ENCODE peak calls at places on chromosomes 3 and 15, in four cellular contexts. G, Q, A and V are unnamed samples.

GRCh38 chr15:89141885-89142284 is 53.6 kb downstream of the ABHD2 start:
- DNase-seq in G (no peak), Q (no peak), A (no peak), V (no peak)

GRCh38 chr15:78726870-78727551 is 84.3 kb downstream of the ADAMTS7 start:
- DNase-seq in G (no peak), Q (no peak), A (peak), V (no peak)

GRCh38 chr3:105938101-105938500 is 69.3 kb upstream of the CBLB start:
- DNase-seq in G (no peak), Q (no peak), A (no peak), V (no peak)

GRCh38 chr15:63381301-63382192 is at the start of gene CA12:
- DNase-seq in G (no peak), Q (peak), A (peak), V (peak)

GRCh38 chr15:36370735-36371115 is 208.7 kb upstream of the CDIN1 start:
- DNase-seq in G (no peak), Q (no peak), A (no peak), V (no peak)

GRCh38 chr3:184011230-184011876 is 6.3 kb downstream of the ABCC5 start:
- DNase-seq in G (no peak), Q (no peak), A (no peak), V (no peak)

GRCh38 chr3:58627580-58627894 is 39.0 kb downstream of the FAM3D start:
- DNase-seq in G (no peak), Q (no peak), A (no peak), V (no peak)

GRCh38 chr3:195897081-195897852 is 11.1 kb downstream of the TNK2 start:
- DNase-seq in G (no peak), Q (no peak), A (no peak), V (peak)

GRCh38 chr3:113953677-113954076 is 5.9 kb downstream of the ZDHHC23 start:
- DNase-seq in G (no peak), Q (no peak), A (no peak), V (no peak)

GRCh38 chr15:57198654-57199241 is 177.6 kb upstream of the CGNL1 start:
- DNase-seq in G (no peak), Q (no peak), A (peak), V (no peak)

GRCh38 chr15:51634591-51635198 is 12.1 kb upstream of the DMXL2 start:
- DNase-seq in G (no peak), Q (no peak), A (no peak), V (no peak)

GRCh38 chr3:28328188-28329151 is 20.1 kb upstream of the ZCWPW2 start:
- DNase-seq in G (no peak), Q (no peak), A (no peak), V (no peak)

GRCh38 chr3:111828506-111828905 is 30.6 kb upstream of the PHLDB2 start:
- DNase-seq in G (no peak), Q (no peak), A (no peak), V (no peak)

GRCh38 chr3:50230833-50231125 is 5.2 kb upstream of the GNAI2 start:
- DNase-seq in G (no peak), Q (no peak), A (no peak), V (no peak)

GRCh38 chr3:53531749-53532148 is 37.3 kb downstream of the CACNA1D start:
- DNase-seq in G (no peak), Q (no peak), A (no peak), V (no peak)

GRCh38 chr3:78201066-78201465 is 1161.2 kb downstream of the ROBO2 start:
- DNase-seq in G (no peak), Q (no peak), A (no peak), V (no peak)

GRCh38 chr3:19937459-19938362 is 3.7 kb upstream of the EFHB start:
- DNase-seq in G (no peak), Q (no peak), A (no peak), V (no peak)

GRCh38 chr3:34872406-34872805 is 766.9 kb upstream of the ARPP21 start:
- DNase-seq in G (no peak), Q (no peak), A (no peak), V (no peak)

GRCh38 chr3:148723591-148723990 is 25.9 kb downstream of the AGTR1 start:
- DNase-seq in G (no peak), Q (no peak), A (no peak), V (no peak)

GRCh38 chr3:64352596-64352989 is 127.3 kb upstream of the PRICKLE2 start:
- DNase-seq in G (no peak), Q (no peak), A (no peak), V (no peak)

GRCh38 chr3:140388525-140388924 is 289.3 kb upstream of the TRIM42 start:
- DNase-seq in G (no peak), Q (no peak), A (no peak), V (no peak)

GRCh38 chr3:111735271-111735758 is 123.8 kb upstream of the PHLDB2 start:
- DNase-seq in G (no peak), Q (no peak), A (no peak), V (no peak)

GRCh38 chr15:29734917-29735572 is 87.2 kb downstream of the TJP1 start:
- DNase-seq in G (no peak), Q (no peak), A (no peak), V (no peak)

GRCh38 chr3:27080126-27080525 is 289.1 kb downstream of the NEK10 start:
- DNase-seq in G (no peak), Q (no peak), A (no peak), V (no peak)

GRCh38 chr3:141537866-141538265 is 51.0 kb downstream of the RASA2 start:
- DNase-seq in G (no peak), Q (no peak), A (no peak), V (no peak)

GRCh38 chr15:101537681-101538080 is 48.2 kb upstream of the PCSK6 start:
- DNase-seq in G (no peak), Q (no peak), A (no peak), V (no peak)

GRCh38 chr3:194030372-194030771 is 105.6 kb upstream of the HES1 start:
- DNase-seq in G (no peak), Q (no peak), A (no peak), V (no peak)

GRCh38 chr15:50828610-50829206 is 63.2 kb upstream of the SPPL2A start:
- DNase-seq in G (no peak), Q (no peak), A (peak), V (no peak)

GRCh38 chr3:101849714-101850326 is 506 bp downstream of the NFKBIZ start:
- DNase-seq in G (no peak), Q (no peak), A (peak), V (peak)

GRCh38 chr3:131795382-131796085 is 239.3 kb downstream of the CPNE4 start:
- DNase-seq in G (no peak), Q (no peak), A (no peak), V (no peak)

GRCh38 chr15:64928626-64929220 is 17.0 kb downstream of the ANKDD1A start:
- DNase-seq in G (no peak), Q (no peak), A (no peak), V (no peak)

GRCh38 chr15:76903251-76903681 is 1.9 kb downstream of the SCAPER start:
- DNase-seq in G (no peak), Q (no peak), A (no peak), V (no peak)

GRCh38 chr15:91849749-91850161 is 3.8 kb upstream of the SLCO3A1 start:
- DNase-seq in G (no peak), Q (no peak), A (no peak), V (no peak)

GRCh38 chr15:52060511-52060910 is 41.5 kb downstream of the MAPK6 start:
- DNase-seq in G (no peak), Q (no peak), A (no peak), V (no peak)

GRCh38 chr3:33826206-33826605 is 27.8 kb downstream of the PDCD6IP start:
- DNase-seq in G (no peak), Q (no peak), A (no peak), V (no peak)

GRCh38 chr15:92621972-92622533 is 33.5 kb downstream of the FAM174B start:
- DNase-seq in G (no peak), Q (no peak), A (no peak), V (no peak)

GRCh38 chr3:31981206-31982181 is at the start of the genes OSBPL10 and ZNF860:
- DNase-seq in G (no peak), Q (peak), A (peak), V (peak)
- TF ChIP-seq POLR2A in G (no peak), Q (no peak), A (peak), V (no peak)

GRCh38 chr3:9794400-9794799 is 1.5 kb downstream of the ARPC4 start:
- DNase-seq in G (no peak), Q (no peak), A (no peak), V (no peak)

GRCh38 chr3:9800529-9800928 is 7.6 kb downstream of the ARPC4 start:
- DNase-seq in G (no peak), Q (no peak), A (no peak), V (no peak)

GRCh38 chr3:9795212-9795611 is 2.3 kb downstream of the ARPC4 start:
- DNase-seq in G (no peak), Q (no peak), A (no peak), V (no peak)

GRCh38 chr3:9793161-9793781 is 389 bp downstream of the ARPC4 start:
- DNase-seq in G (no peak), Q (no peak), A (peak), V (no peak)

GRCh38 chr3:9797196-9797945 is 4.5 kb downstream of the ARPC4 start:
- DNase-seq in G (no peak), Q (no peak), A (no peak), V (no peak)
- TF ChIP-seq POLR2AphosphoS5 in G (no peak), Q (no peak), A (no peak), V (no peak)

DNA sequence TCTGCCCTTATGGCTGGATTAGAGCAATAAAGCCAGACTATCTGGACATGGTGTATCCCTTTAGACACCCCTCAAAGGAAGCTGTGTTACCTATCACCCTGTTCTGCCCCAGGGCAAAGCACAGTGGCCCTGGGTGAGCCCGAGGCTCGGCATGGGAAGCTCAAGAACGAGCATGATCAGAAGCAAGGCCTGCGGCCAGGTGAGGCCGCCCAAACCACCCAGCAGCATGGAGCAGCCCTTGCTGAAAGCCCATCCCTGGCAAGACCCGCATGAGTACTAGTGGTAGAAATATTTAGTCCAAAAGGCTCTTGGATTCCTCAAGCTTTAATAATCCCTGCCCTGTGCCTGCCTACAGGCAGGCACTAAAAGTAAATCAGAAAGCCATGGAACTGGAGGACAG is 261.1 kb downstream of the MEX3B start:
- DNase-seq in G (no peak), Q (no peak), A (no peak), V (no peak)
- TF ChIP-seq POLR2A in G (no peak), Q (no peak), A (no peak), V (no peak)

GRCh38 chr15:74995182-74995778 is at the start of gene SCAMP5:
- DNase-seq in G (peak), Q (peak), A (peak), V (peak)
- TF ChIP-seq POLR2AphosphoS5 in G (no peak), Q (no peak), A (no peak), V (peak)

GRCh38 chr15:99104788-99105515 is at the start of gene SYNM:
- DNase-seq in G (peak), Q (peak), A (peak), V (peak)
- TF ChIP-seq POLR2A in G (no peak), Q (peak), A (peak), V (no peak)

GRCh38 chr15:60798821-60799220 is 319.9 kb upstream of the ICE2 start:
- DNase-seq in G (no peak), Q (no peak), A (no peak), V (no peak)

GRCh38 chr15:60801336-60801735 is 322.4 kb upstream of the ICE2 start:
- DNase-seq in G (no peak), Q (no peak), A (no peak), V (no peak)

GRCh38 chr15:60797444-60798040 is 318.6 kb upstream of the ICE2 start:
- DNase-seq in G (no peak), Q (no peak), A (no peak), V (no peak)

GRCh38 chr15:60800729-60801072 is 321.8 kb upstream of the ICE2 start:
- DNase-seq in G (no peak), Q (no peak), A (no peak), V (no peak)

DNA sequence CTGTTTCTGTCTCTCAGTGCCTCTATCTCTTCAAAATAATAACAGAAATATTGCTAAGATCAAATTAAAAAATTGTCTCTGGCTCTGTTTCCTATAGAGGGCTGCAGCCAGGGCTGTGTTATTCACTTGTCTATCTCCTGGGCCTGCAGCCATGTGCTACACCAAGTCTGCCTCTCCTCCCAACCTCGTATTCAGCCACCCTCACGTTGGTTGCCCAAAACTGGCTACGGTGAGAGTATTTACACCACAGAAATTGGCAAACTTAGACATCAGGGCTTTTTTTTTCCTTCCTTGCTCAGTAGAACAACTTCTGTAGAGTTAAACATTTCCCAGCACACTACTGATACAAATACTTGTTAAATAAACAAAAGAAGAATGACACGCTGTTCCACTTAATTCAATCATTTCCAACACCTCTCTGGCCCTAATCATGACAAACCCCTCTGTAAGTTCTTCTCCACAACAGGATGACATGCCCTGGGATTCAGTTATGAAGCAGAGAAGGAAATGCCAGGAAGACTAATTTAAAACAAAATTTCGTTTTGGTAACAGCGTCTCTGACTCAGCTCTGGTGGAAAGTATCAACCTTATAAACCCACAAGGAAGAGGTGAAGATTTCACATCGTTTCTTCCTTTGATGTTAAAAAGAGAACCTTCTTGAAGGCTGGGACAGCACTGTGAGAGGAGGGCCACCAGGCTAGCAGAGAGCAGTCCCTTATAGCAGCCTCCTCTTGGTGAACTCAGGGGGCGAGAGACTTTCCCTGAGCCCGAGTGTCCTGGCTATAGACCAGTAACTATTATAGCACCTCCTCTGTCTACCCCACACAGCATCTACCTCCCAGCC is 321.2 kb upstream of the ICE2 start:
- DNase-seq in G (no peak), Q (no peak), A (no peak), V (no peak)
- TF ChIP-seq POLR2AphosphoS5 in G (no peak), Q (no peak), A (no peak), V (no peak)

GRCh38 chr3:128496602-128497304 is 3.8 kb upstream of the GATA2 start:
- DNase-seq in G (no peak), Q (no peak), A (no peak), V (peak)
- TF ChIP-seq POLR2A in G (no peak), Q (no peak), A (no peak), V (no peak)

DNA sequence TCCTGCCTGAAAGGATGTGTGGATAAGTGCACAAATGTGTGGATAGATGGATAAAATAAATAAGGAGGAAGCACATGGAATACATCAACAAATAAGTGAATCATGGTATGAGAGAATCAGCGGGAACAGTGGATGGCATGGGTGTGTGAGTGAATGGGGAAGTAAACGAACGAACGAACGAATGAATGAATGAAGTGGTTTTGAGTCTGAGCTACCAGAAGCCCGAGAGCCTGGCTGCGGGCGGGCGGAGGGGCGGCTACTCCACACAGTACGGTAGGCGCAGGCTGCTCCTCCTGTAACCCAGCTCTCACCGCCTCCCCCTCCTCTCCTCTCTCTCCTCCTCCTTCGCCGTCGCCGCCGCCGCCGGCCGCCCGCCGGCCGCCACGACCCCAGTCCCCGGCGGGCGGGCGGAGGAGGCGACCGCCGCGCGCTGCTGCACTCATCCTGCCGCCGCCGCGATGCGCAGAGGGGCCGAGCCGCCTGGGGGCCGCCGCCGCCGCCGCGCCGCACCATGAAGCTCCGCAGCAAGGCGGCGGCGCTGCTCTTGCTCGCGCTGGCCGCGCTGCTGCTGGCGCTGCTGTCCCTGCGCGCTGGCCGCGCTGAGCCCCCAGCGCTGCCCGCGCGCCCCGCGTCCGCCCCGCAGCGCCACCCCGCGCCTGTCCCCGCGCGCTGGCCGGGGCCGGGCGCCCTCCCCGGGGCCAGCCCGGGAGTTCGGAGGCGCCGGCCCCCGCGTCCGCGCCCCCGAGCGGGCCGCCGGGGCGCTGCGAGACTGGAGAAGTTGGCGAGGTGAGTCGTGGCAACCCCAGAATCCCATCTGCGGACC is at the start of gene GXYLT2:
- DNase-seq in G (peak), Q (no peak), A (peak), V (peak)
- TF ChIP-seq POLR2AphosphoS5 in G (no peak), Q (no peak), A (no peak), V (no peak)

DNA sequence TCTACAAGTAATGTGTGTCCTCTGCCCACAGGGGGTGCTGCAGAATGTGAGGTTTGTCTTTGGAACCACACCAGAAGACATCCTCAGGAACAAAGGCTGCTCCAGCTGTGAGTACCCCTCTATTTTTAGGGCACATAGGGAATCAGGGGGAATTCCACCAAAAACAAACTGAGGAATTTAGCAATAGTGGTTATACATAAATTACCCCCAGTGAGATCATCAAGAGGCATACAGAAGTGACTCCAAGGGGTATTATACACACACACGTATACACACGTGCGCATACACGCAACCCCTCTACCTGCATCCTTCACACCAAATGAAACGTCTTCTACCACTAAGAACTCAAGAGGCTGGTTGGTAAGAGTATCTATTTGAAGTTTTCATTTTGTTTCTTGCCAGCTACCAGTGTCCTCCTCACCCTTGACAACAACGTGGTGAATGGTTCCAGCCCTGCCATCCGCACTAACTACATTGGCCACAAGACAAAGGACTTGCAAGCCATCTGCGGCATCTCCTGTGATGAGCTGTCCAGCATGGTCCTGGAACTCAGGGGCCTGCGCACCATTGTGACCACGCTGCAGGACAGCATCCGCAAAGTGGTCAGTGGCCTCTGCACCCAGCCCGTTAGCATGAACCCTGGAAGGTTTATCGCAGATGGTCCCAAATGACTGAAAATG is 2.8 kb downstream of the THBS1 start:
- DNase-seq in G (no peak), Q (no peak), A (peak), V (no peak)
- TF ChIP-seq POLR2A in G (no peak), Q (no peak), A (peak), V (no peak)

GRCh38 chr15:55993804-55994539 is 560 bp upstream of the NEDD4 start:
- DNase-seq in G (no peak), Q (no peak), A (no peak), V (no peak)
- TF ChIP-seq POLR2AphosphoS5 in G (no peak), Q (no peak), A (no peak), V (no peak)